ENCODE peak calls at places on chromosome 6, in eight cellular contexts. One of them, this sample, is unnamed.

GRCh38 chr6:16276991-16277981 is 38.9 kb downstream of the GMPR start:
- DNase-seq in ovary: peak
- DNase-seq in AG04450: peak
- DNase-seq in body of pancreas: peak
- DNase-seq in pancreas: no peak
- DNase-seq in CD8-positive, alpha-beta T cell: no peak
- DNase-seq in hepatocyte: peak
- DNase-seq in tibial nerve: peak
- DNase-seq in this sample: peak

GRCh38 chr6:14272111-14273085 is 154.8 kb downstream of the CD83 start:
- DNase-seq in hepatocyte: no peak
- DNase-seq in CD8-positive, alpha-beta T cell: no peak
- DNase-seq in ovary: no peak
- DNase-seq in body of pancreas: no peak
- DNase-seq in tibial nerve: no peak
- DNase-seq in AG04450: no peak
- DNase-seq in pancreas: no peak
- DNase-seq in this sample: no peak

GRCh38 chr6:164286021-164286420 is 871.5 kb downstream of the QKI start:
- DNase-seq in AG04450: no peak
- DNase-seq in pancreas: no peak
- DNase-seq in CD8-positive, alpha-beta T cell: no peak
- DNase-seq in tibial nerve: no peak
- DNase-seq in body of pancreas: no peak
- DNase-seq in ovary: no peak
- DNase-seq in hepatocyte: no peak
- DNase-seq in this sample: no peak

GRCh38 chr6:33962186-33962585 is 158.4 kb upstream of the MLN start:
- DNase-seq in CD8-positive, alpha-beta T cell: no peak
- DNase-seq in body of pancreas: no peak
- DNase-seq in tibial nerve: no peak
- DNase-seq in pancreas: no peak
- DNase-seq in ovary: no peak
- DNase-seq in hepatocyte: no peak
- DNase-seq in AG04450: no peak
- DNase-seq in this sample: no peak

GRCh38 chr6:39566381-39566934 is 158.8 kb downstream of the KIF6 start:
- DNase-seq in AG04450: no peak
- DNase-seq in tibial nerve: no peak
- DNase-seq in hepatocyte: no peak
- DNase-seq in body of pancreas: no peak
- DNase-seq in pancreas: no peak
- DNase-seq in ovary: no peak
- DNase-seq in CD8-positive, alpha-beta T cell: no peak
- DNase-seq in this sample: no peak

GRCh38 chr6:38509713-38510112 is 130.0 kb downstream of the BTBD9 start:
- DNase-seq in hepatocyte: peak
- DNase-seq in body of pancreas: no peak
- DNase-seq in AG04450: peak
- DNase-seq in CD8-positive, alpha-beta T cell: no peak
- DNase-seq in ovary: no peak
- DNase-seq in tibial nerve: no peak
- DNase-seq in pancreas: no peak
- DNase-seq in this sample: no peak

GRCh38 chr6:134984821-134985220 is 34.9 kb upstream of the ALDH8A1 start:
- DNase-seq in CD8-positive, alpha-beta T cell: no peak
- DNase-seq in ovary: no peak
- DNase-seq in body of pancreas: no peak
- DNase-seq in AG04450: peak
- DNase-seq in pancreas: no peak
- DNase-seq in hepatocyte: no peak
- DNase-seq in tibial nerve: no peak
- DNase-seq in this sample: no peak

GRCh38 chr6:21045135-21045616 is 510.9 kb downstream of the CDKAL1 start:
- DNase-seq in tibial nerve: no peak
- DNase-seq in pancreas: no peak
- DNase-seq in hepatocyte: no peak
- DNase-seq in AG04450: no peak
- DNase-seq in ovary: no peak
- DNase-seq in body of pancreas: peak
- DNase-seq in CD8-positive, alpha-beta T cell: no peak
- DNase-seq in this sample: no peak

GRCh38 chr6:47413752-47414516 is 63.7 kb upstream of the CD2AP start:
- DNase-seq in tibial nerve: no peak
- DNase-seq in body of pancreas: peak
- DNase-seq in hepatocyte: peak
- DNase-seq in ovary: peak
- DNase-seq in CD8-positive, alpha-beta T cell: peak
- DNase-seq in AG04450: peak
- DNase-seq in pancreas: peak
- DNase-seq in this sample: no peak

GRCh38 chr6:146598785-146599405 is at the start of gene ADGB:
- DNase-seq in body of pancreas: peak
- DNase-seq in CD8-positive, alpha-beta T cell: peak
- DNase-seq in ovary: peak
- DNase-seq in pancreas: peak
- DNase-seq in hepatocyte: peak
- DNase-seq in tibial nerve: no peak
- DNase-seq in AG04450: peak
- DNase-seq in this sample: peak

GRCh38 chr6:26284537-26285142 is 80.4 kb upstream of the BTN3A2 start:
- DNase-seq in hepatocyte: peak
- DNase-seq in AG04450: no peak
- DNase-seq in CD8-positive, alpha-beta T cell: peak
- DNase-seq in ovary: peak
- DNase-seq in body of pancreas: peak
- DNase-seq in tibial nerve: peak
- DNase-seq in pancreas: no peak
- DNase-seq in this sample: peak

GRCh38 chr6:131900231-131900630 is 50.9 kb downstream of the CCN2 start:
- DNase-seq in CD8-positive, alpha-beta T cell: no peak
- DNase-seq in pancreas: no peak
- DNase-seq in hepatocyte: no peak
- DNase-seq in AG04450: no peak
- DNase-seq in tibial nerve: no peak
- DNase-seq in body of pancreas: no peak
- DNase-seq in ovary: no peak
- DNase-seq in this sample: no peak

GRCh38 chr6:161318456-161318855 is 44.6 kb upstream of the AGPAT4 start:
- DNase-seq in ovary: no peak
- DNase-seq in tibial nerve: no peak
- DNase-seq in hepatocyte: no peak
- DNase-seq in pancreas: no peak
- DNase-seq in CD8-positive, alpha-beta T cell: no peak
- DNase-seq in AG04450: no peak
- DNase-seq in body of pancreas: no peak
- DNase-seq in this sample: no peak

GRCh38 chr6:161316531-161316930 is 42.7 kb upstream of the AGPAT4 start:
- DNase-seq in AG04450: no peak
- DNase-seq in tibial nerve: no peak
- DNase-seq in CD8-positive, alpha-beta T cell: no peak
- DNase-seq in ovary: no peak
- DNase-seq in pancreas: no peak
- DNase-seq in hepatocyte: no peak
- DNase-seq in body of pancreas: no peak
- DNase-seq in this sample: no peak

GRCh38 chr6:161313940-161314509 is 40.2 kb upstream of the AGPAT4 start:
- DNase-seq in ovary: no peak
- DNase-seq in tibial nerve: no peak
- DNase-seq in hepatocyte: no peak
- DNase-seq in body of pancreas: no peak
- DNase-seq in CD8-positive, alpha-beta T cell: no peak
- DNase-seq in AG04450: no peak
- DNase-seq in pancreas: no peak
- DNase-seq in this sample: no peak

DNA sequence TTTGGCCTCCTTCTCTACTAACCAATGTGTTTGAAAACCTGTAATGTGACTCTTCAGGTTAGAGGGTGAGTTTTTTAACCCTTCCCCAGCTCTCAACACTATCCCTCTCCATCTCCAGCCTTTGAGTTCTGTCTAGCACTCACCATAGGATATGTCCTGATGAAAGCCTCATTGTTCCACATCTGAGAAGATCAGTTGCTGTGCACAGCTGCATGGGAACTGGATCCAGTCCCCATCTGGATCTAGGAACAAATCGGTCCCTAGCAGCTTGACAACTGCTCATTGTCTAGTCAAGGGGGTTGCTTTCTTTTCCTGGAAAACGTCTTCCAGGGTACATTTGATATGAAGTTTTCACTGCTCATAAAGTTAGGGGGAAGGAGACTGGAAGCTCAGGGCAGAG is 45.4 kb upstream of the AGPAT4 start:
- DNase-seq in AG04450: no peak
- DNase-seq in ovary: no peak
- DNase-seq in hepatocyte: no peak
- DNase-seq in tibial nerve: no peak
- DNase-seq in pancreas: no peak
- DNase-seq in body of pancreas: no peak
- DNase-seq in CD8-positive, alpha-beta T cell: no peak
- DNase-seq in this sample: no peak
- H3K27ac ChIP-seq in AG04450: no peak
- H3K27ac ChIP-seq in ovary: no peak
- H3K27ac ChIP-seq in hepatocyte: no peak
- H3K27ac ChIP-seq in tibial nerve: no peak
- H3K27ac ChIP-seq in pancreas: no peak
- H3K27ac ChIP-seq in body of pancreas: no peak
- H3K27ac ChIP-seq in CD8-positive, alpha-beta T cell: no peak
- H3K27ac ChIP-seq in this sample: no peak

DNA sequence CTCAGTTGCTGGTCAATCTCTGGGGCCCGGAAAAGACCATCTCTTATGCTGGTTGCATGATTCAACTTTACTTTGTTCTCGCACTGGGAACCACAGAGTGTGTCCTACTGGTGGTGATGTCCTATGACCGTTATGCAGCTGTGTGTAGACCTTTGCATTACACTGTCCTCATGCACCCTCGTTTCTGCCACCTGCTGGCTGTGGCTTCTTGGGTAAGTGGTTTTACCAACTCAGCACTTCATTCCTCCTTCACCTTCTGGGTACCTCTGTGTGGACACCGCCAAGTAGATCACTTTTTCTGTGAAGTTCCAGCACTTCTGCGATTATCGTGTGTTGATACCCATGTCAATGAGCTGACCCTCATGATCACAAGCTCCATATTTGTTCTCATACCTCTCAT is 4.3 kb downstream of the OR2J3 start:
- DNase-seq in pancreas: no peak
- DNase-seq in ovary: no peak
- DNase-seq in body of pancreas: no peak
- DNase-seq in AG04450: no peak
- DNase-seq in CD8-positive, alpha-beta T cell: no peak
- DNase-seq in tibial nerve: no peak
- DNase-seq in hepatocyte: no peak
- DNase-seq in this sample: no peak
- TF ChIP-seq CTCF in pancreas: no peak
- TF ChIP-seq CTCF in ovary: no peak
- TF ChIP-seq CTCF in body of pancreas: no peak
- TF ChIP-seq CTCF in AG04450: no peak
- TF ChIP-seq CTCF in CD8-positive, alpha-beta T cell: no peak
- TF ChIP-seq CTCF in tibial nerve: no peak
- TF ChIP-seq CTCF in hepatocyte: no peak
- TF ChIP-seq CTCF in this sample: no peak

DNA sequence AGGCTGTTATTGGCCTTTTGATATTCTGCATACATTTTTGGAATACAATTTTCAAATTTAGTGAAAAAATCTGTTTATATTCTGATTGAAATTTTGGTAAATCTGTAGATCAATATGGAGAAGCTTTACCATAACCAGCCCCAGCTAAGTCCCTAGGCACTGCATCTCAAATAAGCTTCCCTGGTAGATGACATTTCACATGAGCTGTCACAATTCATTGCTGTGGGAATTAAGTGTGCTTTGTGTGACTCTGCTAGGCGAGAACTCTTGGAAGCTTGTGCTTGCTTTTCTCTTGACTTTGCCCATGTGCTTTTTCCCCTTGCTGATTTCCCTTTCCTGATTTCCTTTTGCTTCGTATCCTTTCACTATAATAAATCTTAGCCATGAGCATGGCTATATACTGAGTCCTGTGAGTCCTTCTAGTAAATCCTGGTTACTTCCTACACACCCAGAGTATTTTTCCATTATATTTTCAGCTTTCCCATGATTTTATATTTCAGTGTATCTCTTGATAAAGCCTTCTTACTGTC is 166.5 kb upstream of the MMS22L start:
- DNase-seq in AG04450: no peak
- DNase-seq in pancreas: no peak
- DNase-seq in tibial nerve: no peak
- DNase-seq in body of pancreas: no peak
- DNase-seq in ovary: no peak
- DNase-seq in CD8-positive, alpha-beta T cell: no peak
- DNase-seq in hepatocyte: no peak
- DNase-seq in this sample: no peak
- H3K27ac ChIP-seq in AG04450: no peak
- H3K27ac ChIP-seq in pancreas: no peak
- H3K27ac ChIP-seq in tibial nerve: no peak
- H3K27ac ChIP-seq in body of pancreas: no peak
- H3K27ac ChIP-seq in ovary: no peak
- H3K27ac ChIP-seq in CD8-positive, alpha-beta T cell: no peak
- H3K27ac ChIP-seq in hepatocyte: no peak
- H3K27ac ChIP-seq in this sample: no peak

GRCh38 chr6:166661329-166661728 is 34.3 kb upstream of the RPS6KA2 start:
- DNase-seq in tibial nerve: no peak
- DNase-seq in hepatocyte: no peak
- DNase-seq in pancreas: no peak
- DNase-seq in CD8-positive, alpha-beta T cell: no peak
- DNase-seq in ovary: no peak
- DNase-seq in body of pancreas: no peak
- DNase-seq in AG04450: no peak
- DNase-seq in this sample: no peak

GRCh38 chr6:166662690-166663089 is 35.6 kb upstream of the RPS6KA2 start:
- DNase-seq in AG04450: no peak
- DNase-seq in pancreas: no peak
- DNase-seq in CD8-positive, alpha-beta T cell: no peak
- DNase-seq in body of pancreas: no peak
- DNase-seq in tibial nerve: no peak
- DNase-seq in hepatocyte: no peak
- DNase-seq in ovary: no peak
- DNase-seq in this sample: no peak

GRCh38 chr6:166663568-166663967 is 36.5 kb upstream of the RPS6KA2 start:
- DNase-seq in tibial nerve: no peak
- DNase-seq in pancreas: no peak
- DNase-seq in AG04450: no peak
- DNase-seq in CD8-positive, alpha-beta T cell: no peak
- DNase-seq in hepatocyte: no peak
- DNase-seq in body of pancreas: no peak
- DNase-seq in ovary: no peak
- DNase-seq in this sample: no peak

GRCh38 chr6:166660157-166660686 is 33.2 kb upstream of the RPS6KA2 start:
- DNase-seq in CD8-positive, alpha-beta T cell: no peak
- DNase-seq in tibial nerve: no peak
- DNase-seq in ovary: no peak
- DNase-seq in AG04450: no peak
- DNase-seq in body of pancreas: no peak
- DNase-seq in hepatocyte: no peak
- DNase-seq in pancreas: no peak
- DNase-seq in this sample: no peak

DNA sequence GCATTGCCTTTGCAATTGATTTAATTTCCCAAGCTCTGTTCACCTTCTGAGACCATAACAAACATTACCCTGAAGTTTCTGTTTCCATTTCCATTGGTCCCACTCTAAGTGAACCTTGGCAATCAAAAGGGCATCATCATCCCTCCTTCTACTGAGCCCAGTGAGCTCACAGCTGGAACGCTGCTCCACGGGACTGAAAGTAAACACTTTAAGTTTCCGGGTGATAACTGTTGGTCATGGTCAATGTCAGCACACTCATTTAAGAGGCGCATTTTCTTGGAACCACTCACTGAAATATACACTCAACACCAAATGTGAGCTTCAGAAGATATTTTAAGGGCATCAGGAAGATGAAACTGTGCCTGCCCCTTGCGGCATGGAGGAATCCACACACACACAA is 37.1 kb upstream of the RPS6KA2 start:
- DNase-seq in pancreas: no peak
- DNase-seq in tibial nerve: no peak
- DNase-seq in AG04450: no peak
- DNase-seq in ovary: no peak
- DNase-seq in hepatocyte: peak
- DNase-seq in CD8-positive, alpha-beta T cell: no peak
- DNase-seq in body of pancreas: no peak
- DNase-seq in this sample: no peak
- TF ChIP-seq CTCF in pancreas: no peak
- TF ChIP-seq CTCF in tibial nerve: no peak
- TF ChIP-seq CTCF in AG04450: no peak
- TF ChIP-seq CTCF in ovary: no peak
- TF ChIP-seq CTCF in hepatocyte: no peak
- TF ChIP-seq CTCF in CD8-positive, alpha-beta T cell: no peak
- TF ChIP-seq CTCF in body of pancreas: no peak
- TF ChIP-seq CTCF in this sample: no peak